ENCODE peak calls at places on chromosomes 5 and 9, in five cellular contexts. R, P, T, A and S are unnamed samples.

GRCh38 chr5:139635606-139636206 is 12.4 kb upstream of the CXXC5 start:
- DNase-seq in R (peak), P (peak), T (peak), A (peak), S (peak)

GRCh38 chr5:34009610-34010009 is 1.8 kb upstream of the AMACR start:
- DNase-seq in R (no peak), P (no peak), T (no peak), A (no peak), S (peak)

GRCh38 chr9:127767405-127767804 is 11.1 kb downstream of the SH2D3C start:
- DNase-seq in R (no peak), P (no peak), T (no peak), A (no peak), S (no peak)

GRCh38 chr9:132809677-132810076 is 68.4 kb downstream of the AK8 start:
- DNase-seq in R (no peak), P (no peak), T (no peak), A (peak), S (no peak)

GRCh38 chr9:35110327-35110758 is 5.3 kb downstream of the ATOSB start:
- DNase-seq in R (peak), P (no peak), T (peak), A (peak), S (peak)

GRCh38 chr5:127206320-127207113 is 84.1 kb upstream of the MEGF10 start:
- DNase-seq in R (peak), P (no peak), T (peak), A (no peak), S (peak)

GRCh38 chr9:113652355-113653152 is 189.0 kb downstream of the RGS3 start:
- DNase-seq in R (no peak), P (no peak), T (no peak), A (no peak), S (no peak)

GRCh38 chr5:177329883-177330282 is 18.2 kb upstream of the MXD3 start:
- DNase-seq in R (no peak), P (no peak), T (no peak), A (no peak), S (no peak)

GRCh38 chr5:142869883-142870282 is 99.7 kb downstream of the ARHGAP26 start:
- DNase-seq in R (peak), P (no peak), T (no peak), A (no peak), S (no peak)

GRCh38 chr9:138122201-138122600 is 244.6 kb downstream of the CACNA1B start:
- DNase-seq in R (no peak), P (no peak), T (no peak), A (no peak), S (no peak)

DNA sequence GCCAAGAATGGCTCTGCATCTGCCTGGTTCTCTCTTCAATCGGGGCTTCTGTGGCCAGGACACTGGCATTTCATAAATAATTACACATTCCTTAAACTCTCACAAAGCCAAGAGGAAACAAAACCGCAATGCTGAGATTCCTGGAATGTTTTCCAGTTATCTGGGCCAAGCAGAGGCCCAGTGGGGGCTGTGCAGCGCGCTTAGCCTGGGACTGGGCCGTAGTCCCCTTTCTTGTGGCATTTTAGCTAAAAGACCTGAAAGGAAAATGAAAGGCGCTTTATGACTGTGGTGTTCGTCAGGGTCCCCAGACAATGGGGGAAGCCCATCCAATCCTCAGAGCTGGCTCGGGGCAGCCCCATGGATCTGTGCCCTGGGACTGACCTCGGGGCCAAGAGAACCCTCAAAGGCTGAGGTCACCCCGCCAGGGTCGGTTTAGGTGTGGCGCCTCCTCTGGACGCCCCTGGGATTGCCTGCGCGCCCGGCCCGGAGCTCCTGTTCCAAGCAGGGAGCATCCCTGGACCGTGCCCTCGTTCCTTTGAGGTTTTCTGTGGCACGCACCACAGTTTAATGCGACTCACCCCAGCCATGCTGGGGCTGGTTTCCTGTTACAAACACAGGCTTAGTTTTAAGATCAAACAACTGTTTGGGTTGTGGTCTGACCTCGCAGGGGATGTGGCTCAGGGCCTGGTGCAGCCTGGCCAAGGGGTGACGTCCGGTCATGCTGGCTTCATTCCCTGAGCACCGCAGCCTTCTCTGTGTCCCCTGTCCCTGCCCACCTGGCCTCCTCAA is 51.5 kb upstream of the NKD2 start:
- DNase-seq in R (peak), P (peak), T (peak), A (peak), S (peak)
- TF ChIP-seq CTCF in R (peak), P (peak), T (peak), A (no peak), S (peak)

DNA sequence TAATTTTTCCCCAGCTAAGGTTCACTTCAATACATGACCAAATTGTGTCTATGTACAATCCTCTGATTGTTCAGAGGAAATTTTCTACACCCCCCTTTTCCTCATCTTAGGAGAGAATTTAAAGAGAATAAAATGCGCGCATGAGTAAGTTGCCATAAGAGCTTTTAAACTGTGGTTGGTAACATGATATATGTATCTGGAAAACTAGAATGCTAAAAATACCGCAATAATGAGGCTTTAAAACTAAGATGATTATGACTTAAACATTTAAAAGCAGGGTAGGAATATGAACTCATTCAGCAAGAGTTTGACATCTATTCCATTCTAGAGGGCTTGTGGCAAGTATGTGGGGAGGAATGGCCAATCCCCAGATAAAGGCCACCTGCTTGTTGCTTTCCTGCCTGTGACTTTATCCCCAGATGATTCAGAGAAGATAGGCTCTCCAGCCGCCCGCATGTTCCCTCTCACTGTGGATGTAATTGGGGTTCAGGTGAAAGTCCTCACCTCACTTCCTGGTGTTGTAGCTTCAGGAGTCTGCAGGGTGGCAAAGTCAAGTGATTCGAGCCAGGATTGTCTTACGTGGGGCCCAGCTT is 26.5 kb upstream of the BASP1 start:
- DNase-seq in R (peak), P (no peak), T (no peak), A (no peak), S (peak)
- TF ChIP-seq CTCF in R (no peak), P (no peak), T (no peak), A (no peak), S (peak)

GRCh38 chr9:78882501-78882900 is 585.6 kb downstream of the PSAT1 start:
- DNase-seq in R (no peak), P (no peak), T (no peak), A (no peak), S (no peak)

GRCh38 chr9:78879324-78880100 is 582.6 kb downstream of the PSAT1 start:
- DNase-seq in R (no peak), P (no peak), T (no peak), A (no peak), S (peak)

GRCh38 chr9:78884611-78885150 is 587.8 kb downstream of the PSAT1 start:
- DNase-seq in R (peak), P (no peak), T (no peak), A (no peak), S (no peak)

DNA sequence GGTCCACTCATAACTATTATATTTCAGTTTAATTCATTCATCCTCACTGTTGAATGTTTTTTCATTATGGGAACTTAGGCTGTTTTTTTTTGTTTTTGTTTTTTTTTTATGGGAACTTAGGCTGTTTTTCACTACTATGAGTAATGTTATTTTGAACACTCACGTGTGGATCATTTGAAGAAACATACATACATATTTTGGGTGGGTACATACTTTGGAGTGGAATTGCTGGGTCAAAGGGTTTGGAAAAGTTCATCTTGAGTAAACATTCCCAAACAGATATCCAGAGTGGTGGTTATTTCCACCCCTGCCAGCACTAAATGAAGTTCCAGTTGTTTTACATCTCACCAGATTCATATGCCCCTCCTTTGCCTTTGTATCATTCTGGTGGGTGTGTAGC is 584.4 kb downstream of the PSAT1 start:
- DNase-seq in R (no peak), P (no peak), T (no peak), A (no peak), S (no peak)
- TF ChIP-seq CTCF in R (no peak), P (no peak), T (no peak), A (no peak), S (no peak)

DNA sequence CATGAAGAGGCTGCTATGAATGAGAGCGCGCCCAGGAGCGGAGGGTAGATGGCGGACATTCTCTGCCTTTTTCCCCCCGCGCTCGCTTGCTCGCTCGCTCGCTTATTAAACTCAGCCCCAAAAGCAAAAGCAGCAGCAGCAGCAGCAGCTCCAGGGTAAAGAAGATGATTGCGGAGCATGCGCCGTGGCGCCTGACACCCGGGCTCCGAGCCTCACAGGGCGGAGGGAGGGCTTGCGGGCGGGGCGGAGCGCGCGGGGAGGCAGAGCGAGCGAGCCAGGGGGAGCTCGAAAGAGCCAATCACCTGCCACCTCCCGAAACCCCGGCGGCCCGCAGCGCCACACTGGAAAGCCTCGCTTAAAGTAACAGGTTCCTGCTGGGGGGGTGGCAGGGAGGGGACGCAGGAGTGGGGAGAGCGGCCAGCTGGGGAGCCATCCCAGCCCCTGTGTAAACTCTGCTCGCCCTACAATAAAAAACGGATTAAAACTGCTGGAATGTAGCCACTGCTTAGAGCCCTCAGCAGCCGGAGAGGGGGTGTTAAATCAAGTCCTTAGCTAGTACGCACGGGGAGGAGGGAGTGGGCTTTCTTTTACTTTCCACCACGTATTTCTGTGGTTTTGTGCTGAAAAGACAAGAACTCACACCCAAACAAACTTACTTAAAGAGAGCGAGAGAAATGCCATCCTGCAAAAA is at the start of gene MLLT3:
- DNase-seq in R (peak), P (peak), T (peak), A (peak), S (peak)
- TF ChIP-seq CTCF in R (no peak), P (no peak), T (no peak), A (no peak), S (peak)

GRCh38 chr9:68575821-68576220 is 35.1 kb upstream of the TMEM252 start:
- DNase-seq in R (no peak), P (no peak), T (no peak), A (no peak), S (no peak)

GRCh38 chr9:68577778-68578591 is 37.3 kb upstream of the TMEM252 start:
- DNase-seq in R (no peak), P (no peak), T (no peak), A (no peak), S (no peak)

DNA sequence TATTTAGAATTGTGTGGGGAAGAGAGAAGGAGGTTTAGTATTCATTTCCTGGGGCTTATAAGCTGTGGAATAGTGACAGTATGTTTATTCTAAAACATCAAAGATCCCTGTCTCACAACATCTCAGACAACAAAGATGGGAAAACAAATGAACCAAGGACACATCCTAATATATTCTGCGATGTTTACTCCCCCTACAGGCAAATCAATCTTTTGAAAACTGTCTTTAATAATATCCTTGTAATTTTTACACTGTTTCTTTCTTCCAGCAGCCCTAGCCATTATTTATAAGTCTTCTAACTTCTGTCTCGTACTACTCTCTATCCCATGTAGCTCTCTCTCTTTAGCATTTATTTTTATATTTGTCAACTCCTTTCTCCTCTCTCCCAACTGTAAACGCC is 33.5 kb upstream of the TMEM252 start:
- DNase-seq in R (no peak), P (no peak), T (no peak), A (no peak), S (no peak)
- TF ChIP-seq CTCF in R (peak), P (no peak), T (no peak), A (no peak), S (peak)

GRCh38 chr9:92176800-92177185 is 61.6 kb upstream of the SPTLC1 start:
- DNase-seq in R (no peak), P (no peak), T (no peak), A (no peak), S (no peak)

GRCh38 chr9:92173318-92173717 is 58.1 kb upstream of the SPTLC1 start:
- DNase-seq in R (no peak), P (no peak), T (no peak), A (no peak), S (no peak)

GRCh38 chr9:92177591-92177990 is 62.4 kb upstream of the SPTLC1 start:
- DNase-seq in R (no peak), P (no peak), T (no peak), A (no peak), S (no peak)

GRCh38 chr9:92175441-92175840 is 60.2 kb upstream of the SPTLC1 start:
- DNase-seq in R (no peak), P (no peak), T (no peak), A (no peak), S (no peak)

GRCh38 chr9:92176068-92176799 is 61.0 kb upstream of the SPTLC1 start:
- DNase-seq in R (no peak), P (no peak), T (no peak), A (no peak), S (no peak)
- TF ChIP-seq CTCF in R (peak), P (peak), T (peak), A (no peak), S (peak)

GRCh38 chr9:118336167-118336951 is 632.2 kb downstream of the TLR4 start:
- DNase-seq in R (no peak), P (no peak), T (no peak), A (no peak), S (no peak)

GRCh38 chr9:118326326-118326725 is 622.1 kb downstream of the TLR4 start:
- DNase-seq in R (no peak), P (no peak), T (no peak), A (no peak), S (no peak)

GRCh38 chr9:118331622-118332045 is 627.4 kb downstream of the TLR4 start:
- DNase-seq in R (no peak), P (no peak), T (peak), A (no peak), S (peak)

GRCh38 chr9:118325757-118326156 is 621.6 kb downstream of the TLR4 start:
- DNase-seq in R (no peak), P (no peak), T (no peak), A (no peak), S (no peak)

GRCh38 chr9:118330191-118330986 is 626.2 kb downstream of the TLR4 start:
- DNase-seq in R (no peak), P (no peak), T (no peak), A (no peak), S (no peak)
- TF ChIP-seq CTCF in R (no peak), P (no peak), T (no peak), A (no peak), S (no peak)

GRCh38 chr5:154396128-154396527 is 49.7 kb upstream of the SAP30L start:
- DNase-seq in R (no peak), P (no peak), T (no peak), A (no peak), S (no peak)

GRCh38 chr5:154395407-154396106 is 50.2 kb upstream of the SAP30L start:
- DNase-seq in R (no peak), P (no peak), T (peak), A (no peak), S (no peak)

GRCh38 chr5:154400678-154401077 is 45.1 kb upstream of the SAP30L start:
- DNase-seq in R (no peak), P (no peak), T (no peak), A (peak), S (no peak)

GRCh38 chr5:154394328-154394727 is 51.5 kb upstream of the SAP30L start:
- DNase-seq in R (no peak), P (no peak), T (no peak), A (no peak), S (no peak)

DNA sequence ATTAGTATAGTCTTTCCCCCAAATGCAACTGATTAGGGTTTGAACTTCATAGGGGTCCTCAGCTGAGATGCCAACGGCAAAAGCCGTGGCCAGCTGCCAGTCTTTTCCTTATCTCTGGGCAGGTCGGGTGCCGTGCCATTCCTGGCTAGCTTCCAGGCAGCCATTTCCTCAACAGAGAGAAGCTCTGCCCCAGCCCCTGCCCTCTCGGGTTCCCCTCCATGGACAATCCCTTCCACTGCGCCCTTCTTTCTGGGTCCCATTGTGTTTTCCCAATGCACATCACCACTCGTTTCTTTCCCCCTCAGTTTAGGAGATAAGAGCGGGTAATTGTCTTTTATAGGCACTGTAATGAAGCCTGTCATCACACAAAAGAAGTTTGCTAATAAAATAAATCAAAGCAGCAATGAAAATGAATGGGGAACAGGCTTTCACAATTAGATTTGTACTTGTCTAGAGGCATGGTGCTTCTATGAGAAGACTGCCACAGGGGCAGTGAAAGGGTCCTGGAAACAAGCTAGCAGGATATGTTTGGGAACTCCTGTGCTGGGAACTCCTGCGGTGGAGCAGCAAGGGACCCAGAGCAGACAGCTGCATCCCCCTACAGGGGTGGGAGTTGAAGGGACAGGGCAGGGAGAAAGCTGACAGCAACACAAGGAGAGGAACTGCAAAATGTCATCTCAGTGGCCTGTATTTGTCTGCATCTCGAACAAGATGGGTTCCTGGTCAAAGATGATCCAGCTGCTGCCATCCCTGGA is 48.0 kb upstream of the SAP30L start:
- DNase-seq in R (no peak), P (no peak), T (no peak), A (no peak), S (no peak)
- TF ChIP-seq CTCF in R (no peak), P (no peak), T (no peak), A (no peak), S (no peak)

DNA sequence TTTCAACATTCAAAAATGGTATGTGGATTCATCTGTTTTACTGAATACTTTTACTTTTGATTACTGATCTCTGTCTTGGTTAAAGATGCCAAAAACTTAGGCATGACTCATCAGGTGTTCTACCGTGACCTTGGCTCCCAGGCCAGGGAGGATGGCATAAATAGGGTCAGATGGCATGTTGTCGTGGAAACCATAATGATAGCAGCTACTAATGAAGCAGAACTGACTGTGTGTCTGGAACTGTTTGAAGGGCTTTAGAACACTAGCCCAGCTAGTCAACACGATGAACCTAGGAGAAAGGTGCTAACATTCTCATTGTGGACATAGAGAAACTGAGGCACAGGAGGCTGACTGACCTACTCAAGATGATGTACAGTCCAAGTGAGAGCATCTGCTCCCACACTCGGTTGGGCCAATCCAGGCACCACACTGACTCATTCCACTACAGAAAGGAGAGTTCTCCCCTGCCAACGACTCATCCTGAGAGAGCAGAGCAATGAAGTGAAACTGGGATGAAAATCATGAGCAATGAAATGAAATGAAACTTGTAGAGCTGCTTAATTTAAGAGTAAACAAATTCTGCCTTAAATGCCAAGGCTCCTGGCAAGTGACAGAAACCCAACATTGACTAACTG is 116.0 kb downstream of the TENT4A start:
- DNase-seq in R (no peak), P (no peak), T (no peak), A (no peak), S (peak)
- TF ChIP-seq CTCF in R (no peak), P (no peak), T (no peak), A (no peak), S (no peak)